ENCODE peak calls at places on chromosomes 16 and 17, in four cellular contexts. R is hepatocyte, Z is IMR-90, D is left ventricle myocardium inferior. T is an unnamed sample.

GRCh38 chr16:59612094-59612493 is 878.0 kb upstream of the GOT2 start:
- DNase-seq in Z (no peak), D (no peak), R (no peak), T (no peak)

GRCh38 chr17:78716814-78717393 is 65.2 kb downstream of the CYTH1 start:
- DNase-seq in Z (peak; percentile 22), D (peak; percentile 76), R (no peak), T (peak; percentile 70)

GRCh38 chr17:37844977-37845293 is 79.3 kb upstream of the TBC1D3K start:
- DNase-seq in Z (no peak), R (no peak), D (no peak), T (no peak)

GRCh38 chr16:54655171-54655590 is 275.5 kb upstream of the IRX5 start:
- DNase-seq in Z (no peak), R (peak; percentile 15), D (peak; percentile 29), T (no peak)

GRCh38 chr17:4272213-4272975 is 8.6 kb upstream of the ANKFY1 start:
- DNase-seq in Z (no peak), R (no peak), D (no peak), T (no peak)

GRCh38 chr17:794876-795275 is 12.7 kb downstream of the MRM3 start:
- DNase-seq in R (peak; percentile 87), Z (peak; percentile 59), D (peak; percentile 87), T (peak; percentile 64)

GRCh38 chr16:57509231-57509923 is 23.1 kb upstream of the DOK4 start:
- DNase-seq in D (no peak), R (peak; percentile 8), Z (no peak), T (no peak)

GRCh38 chr17:81323411-81323868 is 28.3 kb upstream of the SLC38A10 start:
- DNase-seq in R (no peak), D (no peak), Z (no peak), T (no peak)

GRCh38 chr16:61323456-61323855 is 712.8 kb downstream of the CDH8 start:
- DNase-seq in D (no peak), R (no peak), Z (no peak), T (no peak)

GRCh38 chr17:41530062-41531048 is 2.2 kb upstream of the KRT19 start:
- DNase-seq in R (peak; percentile 91), Z (peak; percentile 93), D (no peak), T (peak; percentile 93)

GRCh38 chr17:48179071-48179945 is 71.7 kb downstream of the SNX11 start:
- DNase-seq in R (no peak), D (no peak), Z (no peak), T (no peak)

GRCh38 chr17:48505788-48506187 is 25.0 kb downstream of the HOXB1 start:
- DNase-seq in D (no peak), R (peak; percentile 65), Z (peak; percentile 89), T (peak; percentile 66)

GRCh38 chr16:80580109-80580832 is 39.5 kb downstream of the DYNLRB2 start:
- DNase-seq in D (no peak), Z (peak; percentile 45), R (no peak), T (no peak)

GRCh38 chr16:85832578-85833539 is 33.4 kb downstream of the COX4I1 start:
- DNase-seq in Z (no peak), D (no peak), R (no peak), T (no peak)

GRCh38 chr16:85002643-85003042 is 8.7 kb downstream of the ZDHHC7 start:
- DNase-seq in R (no peak), D (peak; percentile 52), Z (no peak), T (no peak)

GRCh38 chr17:40307691-40308289 is 1.2 kb upstream of the RARA start:
- DNase-seq in Z (no peak), D (peak; percentile 12), R (no peak), T (peak; percentile 32)

GRCh38 chr17:41475421-41475820 is 5.5 kb downstream of the KRT35 start:
- DNase-seq in R (no peak), D (no peak), Z (no peak), T (no peak)

GRCh38 chr17:27807567-27808470 is 7.5 kb upstream of the NOS2 start:
- DNase-seq in D (no peak), R (peak; percentile 55), Z (no peak), T (peak; percentile 20)

GRCh38 chr17:66717680-66718079 is 117.2 kb upstream of the CACNG5 start:
- DNase-seq in D (no peak), R (peak; percentile 59), Z (peak; percentile 12), T (peak; percentile 33)

GRCh38 chr17:8285270-8286181 is 2.9 kb upstream of the RANGRF start:
- DNase-seq in D (no peak), Z (no peak), R (no peak), T (no peak)

GRCh38 chr17:44952946-44953475 is 5.4 kb upstream of the KIF18B start:
- DNase-seq in Z (no peak), D (no peak), R (no peak), T (no peak)

GRCh38 chr16:57635266-57636097 is 7.1 kb downstream of the ADGRG1 start:
- DNase-seq in R (peak; percentile 85), Z (no peak), D (no peak), T (peak; percentile 26)

DNA sequence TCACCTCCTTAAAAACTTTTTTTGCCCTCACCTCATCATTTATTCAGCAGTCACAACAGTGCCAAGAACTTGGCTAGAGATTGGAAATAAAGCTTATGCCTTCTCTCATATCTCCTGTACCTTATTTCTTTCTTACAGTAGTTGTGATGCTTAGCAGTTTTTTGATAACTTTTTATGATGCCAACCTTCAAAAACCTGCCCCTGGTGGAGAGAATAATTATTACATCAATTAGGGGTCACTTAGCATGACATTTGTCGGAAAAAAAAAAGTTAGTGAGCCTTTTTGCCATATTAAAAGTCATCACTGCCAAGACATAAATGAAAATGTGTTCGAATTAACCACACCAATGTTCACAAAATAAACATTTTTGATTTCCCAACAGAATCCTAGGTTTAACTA is 296.6 kb downstream of the WWOX start:
- DNase-seq in R (no peak), Z (no peak), D (no peak), T (no peak)
- TF ChIP-seq CTCF in R (no peak), Z (no peak), D (peak; percentile 41), T (peak; percentile 17)

GRCh38 chr17:59221159-59221847 is 992 bp downstream of the GDPD1 start:
- DNase-seq in R (no peak), D (no peak), Z (no peak), T (no peak)
- TF ChIP-seq CTCF in R (no peak), D (no peak), Z (no peak), T (no peak)

GRCh38 chr16:27169511-27170071 is 33.7 kb upstream of the KDM8 start:
- DNase-seq in R (peak; percentile 34), D (no peak), Z (peak; percentile 89), T (peak; percentile 47)
- TF ChIP-seq CTCF in R (peak; percentile 33), D (no peak), Z (peak; percentile 28), T (peak; percentile 24)

GRCh38 chr17:59778996-59779395 is 71.5 kb downstream of the VMP1 start:
- DNase-seq in Z (no peak), D (no peak), R (no peak), T (no peak)
- TF ChIP-seq CTCF in Z (no peak), D (no peak), R (no peak), T (no peak)

GRCh38 chr17:32471652-32472051 is 15.1 kb upstream of the CDK5R1 start:
- DNase-seq in D (no peak), Z (no peak), R (no peak), T (no peak)

GRCh38 chr17:32461853-32462617 is 17.7 kb downstream of the PSMD11 start:
- DNase-seq in Z (peak; percentile 52), R (peak; percentile 72), D (no peak), T (peak; percentile 75)

GRCh38 chr17:32463304-32463703 is 19.0 kb downstream of the PSMD11 start:
- DNase-seq in D (no peak), R (no peak), Z (no peak), T (no peak)

GRCh38 chr17:32467949-32468348 is 18.8 kb upstream of the CDK5R1 start:
- DNase-seq in D (no peak), R (no peak), Z (no peak), T (no peak)
- TF ChIP-seq CTCF in D (no peak), R (no peak), Z (no peak), T (no peak)

GRCh38 chr16:77223184-77223583 is 24.0 kb downstream of the SYCE1L start:
- DNase-seq in R (no peak), D (no peak), Z (no peak), T (no peak)
- TF ChIP-seq CTCF in R (peak; percentile 14), D (no peak), Z (peak; percentile 8), T (peak; percentile 47)

DNA sequence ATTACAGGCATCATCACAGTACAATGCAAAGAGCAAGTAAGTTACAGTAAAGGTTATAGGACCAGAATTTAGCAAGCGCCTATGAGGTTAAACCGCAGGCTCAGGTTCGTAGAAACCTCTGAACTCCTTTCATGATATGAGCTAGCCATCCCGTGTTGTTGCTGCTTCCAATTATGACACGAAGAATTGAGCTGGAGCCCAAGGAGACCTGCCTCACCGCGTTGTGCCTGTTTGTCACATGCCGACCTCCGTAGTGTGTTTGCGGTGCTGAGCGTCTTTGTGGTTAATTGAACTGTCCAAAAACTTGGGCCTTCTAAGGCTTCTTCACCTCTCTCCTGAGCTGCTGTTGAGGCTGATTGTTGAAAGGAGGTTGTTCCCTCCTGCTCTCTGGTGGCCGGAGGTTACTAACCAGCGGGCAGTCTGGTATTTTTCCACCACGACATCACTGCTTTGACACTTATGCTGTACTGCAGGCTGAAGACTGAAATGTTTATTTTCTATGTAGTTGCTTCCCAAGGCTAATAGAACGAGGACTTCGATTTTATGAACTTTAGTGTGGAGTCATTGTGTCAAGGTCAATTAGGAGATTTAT is 67.5 kb downstream of the SEC14L1 start:
- DNase-seq in R (peak; percentile 74), D (no peak), Z (peak; percentile 59), T (no peak)
- TF ChIP-seq CTCF in R (peak; percentile 41), D (peak; percentile 51), Z (peak; percentile 43), T (no peak)

DNA sequence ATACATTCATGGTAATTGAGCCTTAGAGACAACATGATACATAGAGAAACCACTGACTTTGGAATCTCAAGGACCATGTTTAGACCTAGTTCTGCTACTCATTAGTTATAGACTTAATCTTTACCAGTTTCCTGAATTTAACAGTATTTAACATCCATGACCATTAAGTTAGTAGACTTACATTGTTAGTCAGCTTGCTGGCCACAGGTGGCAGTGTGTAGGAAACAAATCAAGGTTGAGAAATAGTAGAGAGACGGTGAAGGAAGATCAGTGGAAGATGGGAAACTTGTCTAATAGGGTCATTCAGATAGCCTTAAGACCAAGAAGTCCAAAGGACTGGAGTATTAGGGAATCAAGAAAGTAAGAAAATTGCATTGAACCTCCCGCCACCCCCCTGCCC is 31.0 kb downstream of the OMG start:
- DNase-seq in Z (no peak), D (no peak), R (no peak), T (no peak)
- TF ChIP-seq CTCF in Z (no peak), D (no peak), R (peak; percentile 4), T (no peak)

GRCh38 chr17:34727601-34728000 is 148.2 kb downstream of the TMEM132E start:
- DNase-seq in Z (no peak), D (no peak), R (no peak), T (no peak)
- TF ChIP-seq CTCF in Z (no peak), D (no peak), R (no peak), T (no peak)

DNA sequence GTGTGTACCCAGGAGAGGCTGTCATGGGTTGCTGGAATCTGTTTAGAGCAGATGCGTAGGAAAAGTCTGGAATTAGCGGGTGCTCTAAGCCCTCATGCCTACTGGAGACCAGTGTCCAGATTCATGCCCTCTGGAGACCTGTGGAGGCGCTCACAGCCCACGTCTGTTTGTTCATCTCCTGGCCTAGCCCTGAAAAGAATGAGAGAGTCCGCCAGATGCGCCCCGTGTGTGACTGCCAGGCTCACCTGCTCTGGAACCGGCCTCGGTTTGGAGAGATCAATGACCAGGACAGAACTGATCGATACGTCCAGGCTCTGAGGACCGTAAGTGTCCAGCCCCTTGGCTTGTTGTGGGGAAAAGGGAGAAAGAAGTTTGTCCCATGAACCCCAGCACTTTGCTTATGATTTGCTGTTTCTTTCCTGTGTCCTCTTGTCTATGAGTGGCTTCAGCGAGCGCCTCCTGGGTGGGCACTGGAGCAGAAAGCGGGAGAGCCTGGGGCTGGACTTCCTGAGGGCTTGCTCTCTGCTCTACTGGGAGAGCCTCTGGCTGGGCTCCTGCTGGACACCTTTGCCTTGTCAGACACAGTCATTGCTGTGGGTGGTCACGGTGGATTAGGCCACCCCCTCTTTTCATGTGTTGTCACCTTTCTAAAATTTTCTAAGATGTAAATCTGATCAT is 35.3 kb downstream of the PRMT7 start:
- DNase-seq in Z (no peak), R (no peak), D (no peak), T (no peak)
- TF ChIP-seq CTCF in Z (no peak), R (no peak), D (no peak), T (no peak)

T was measured in Calu3.